ENCODE peak calls at places on chromosomes 12 and 14, in seven cellular contexts. One of them, this sample, is unnamed.

GRCh38 chr14:90383731-90384542 is 12.9 kb upstream of the CALM1 start:
- DNase-seq in cardiac fibroblast: peak; percentile 70
- DNase-seq in fibroblast of pulmonary artery: peak; percentile 54
- DNase-seq in upper lobe of right lung: peak; percentile 84
- DNase-seq in iPS-NIHi11: peak; percentile 35
- DNase-seq in posterior cingulate gyrus: peak; percentile 86
- DNase-seq in astrocyte of the spinal cord: peak; percentile 67
- DNase-seq in this sample: peak; percentile 59

GRCh38 chr14:31059152-31059924 is 33.2 kb upstream of the STRN3 start:
- DNase-seq in fibroblast of pulmonary artery: peak; percentile 93
- DNase-seq in upper lobe of right lung: no peak
- DNase-seq in iPS-NIHi11: peak; percentile 31
- DNase-seq in cardiac fibroblast: peak; percentile 91
- DNase-seq in astrocyte of the spinal cord: peak; percentile 73
- DNase-seq in posterior cingulate gyrus: no peak
- DNase-seq in this sample: no peak

GRCh38 chr12:63814146-63814774 is 30.2 kb upstream of the SRGAP1 start:
- DNase-seq in iPS-NIHi11: no peak
- DNase-seq in cardiac fibroblast: no peak
- DNase-seq in upper lobe of right lung: no peak
- DNase-seq in posterior cingulate gyrus: no peak
- DNase-seq in astrocyte of the spinal cord: peak; percentile 52
- DNase-seq in fibroblast of pulmonary artery: no peak
- DNase-seq in this sample: no peak

GRCh38 chr12:116492703-116493324 is 66.4 kb upstream of the MAP1LC3B2 start:
- DNase-seq in posterior cingulate gyrus: no peak
- DNase-seq in fibroblast of pulmonary artery: peak; percentile 78
- DNase-seq in astrocyte of the spinal cord: peak; percentile 46
- DNase-seq in cardiac fibroblast: peak; percentile 52
- DNase-seq in iPS-NIHi11: no peak
- DNase-seq in upper lobe of right lung: no peak
- DNase-seq in this sample: no peak

GRCh38 chr14:93155667-93156066 is 29.0 kb downstream of the MOAP1 start:
- DNase-seq in fibroblast of pulmonary artery: no peak
- DNase-seq in cardiac fibroblast: peak; percentile 16
- DNase-seq in astrocyte of the spinal cord: no peak
- DNase-seq in posterior cingulate gyrus: no peak
- DNase-seq in upper lobe of right lung: no peak
- DNase-seq in iPS-NIHi11: no peak
- DNase-seq in this sample: no peak

GRCh38 chr12:123142948-123143752 is 7.7 kb downstream of the PITPNM2 start:
- DNase-seq in upper lobe of right lung: peak; percentile 80
- DNase-seq in cardiac fibroblast: no peak
- DNase-seq in posterior cingulate gyrus: no peak
- DNase-seq in astrocyte of the spinal cord: peak; percentile 53
- DNase-seq in fibroblast of pulmonary artery: no peak
- DNase-seq in iPS-NIHi11: no peak
- DNase-seq in this sample: no peak

GRCh38 chr12:132541996-132542395 is 52.0 kb downstream of the FBRSL1 start:
- DNase-seq in iPS-NIHi11: no peak
- DNase-seq in fibroblast of pulmonary artery: no peak
- DNase-seq in cardiac fibroblast: no peak
- DNase-seq in posterior cingulate gyrus: no peak
- DNase-seq in astrocyte of the spinal cord: no peak
- DNase-seq in upper lobe of right lung: no peak
- DNase-seq in this sample: no peak

GRCh38 chr12:25187781-25188180 is 7.2 kb downstream of the DNAI7 start:
- DNase-seq in astrocyte of the spinal cord: peak; percentile 95
- DNase-seq in cardiac fibroblast: peak; percentile 73
- DNase-seq in iPS-NIHi11: no peak
- DNase-seq in fibroblast of pulmonary artery: peak; percentile 67
- DNase-seq in posterior cingulate gyrus: no peak
- DNase-seq in upper lobe of right lung: no peak
- DNase-seq in this sample: no peak

GRCh38 chr12:52564582-52564981 is 9.1 kb downstream of the KRT74 start:
- DNase-seq in fibroblast of pulmonary artery: no peak
- DNase-seq in iPS-NIHi11: no peak
- DNase-seq in astrocyte of the spinal cord: no peak
- DNase-seq in posterior cingulate gyrus: no peak
- DNase-seq in upper lobe of right lung: no peak
- DNase-seq in cardiac fibroblast: no peak
- DNase-seq in this sample: no peak

GRCh38 chr12:104386461-104386860 is 70.3 kb upstream of the CHST11 start:
- DNase-seq in posterior cingulate gyrus: no peak
- DNase-seq in astrocyte of the spinal cord: no peak
- DNase-seq in iPS-NIHi11: no peak
- DNase-seq in upper lobe of right lung: no peak
- DNase-seq in cardiac fibroblast: no peak
- DNase-seq in fibroblast of pulmonary artery: no peak
- DNase-seq in this sample: no peak

GRCh38 chr12:89421093-89421835 is 69.0 kb upstream of the DUSP6 start:
- DNase-seq in astrocyte of the spinal cord: no peak
- DNase-seq in upper lobe of right lung: no peak
- DNase-seq in posterior cingulate gyrus: no peak
- DNase-seq in fibroblast of pulmonary artery: no peak
- DNase-seq in cardiac fibroblast: no peak
- DNase-seq in iPS-NIHi11: no peak
- DNase-seq in this sample: no peak

GRCh38 chr14:72577521-72577920 is 316.4 kb downstream of the DPF3 start:
- DNase-seq in iPS-NIHi11: no peak
- DNase-seq in cardiac fibroblast: no peak
- DNase-seq in posterior cingulate gyrus: no peak
- DNase-seq in fibroblast of pulmonary artery: no peak
- DNase-seq in upper lobe of right lung: no peak
- DNase-seq in astrocyte of the spinal cord: no peak
- DNase-seq in this sample: no peak

GRCh38 chr12:61220337-61220736 is 1039.9 kb upstream of the USP15 start:
- DNase-seq in fibroblast of pulmonary artery: no peak
- DNase-seq in upper lobe of right lung: no peak
- DNase-seq in posterior cingulate gyrus: no peak
- DNase-seq in iPS-NIHi11: no peak
- DNase-seq in astrocyte of the spinal cord: no peak
- DNase-seq in cardiac fibroblast: no peak
- DNase-seq in this sample: no peak

GRCh38 chr14:31371651-31372050 is 48.7 kb downstream of the HEATR5A start:
- DNase-seq in posterior cingulate gyrus: no peak
- DNase-seq in fibroblast of pulmonary artery: no peak
- DNase-seq in cardiac fibroblast: no peak
- DNase-seq in astrocyte of the spinal cord: no peak
- DNase-seq in iPS-NIHi11: no peak
- DNase-seq in upper lobe of right lung: no peak
- DNase-seq in this sample: no peak

GRCh38 chr14:58788655-58789054 is 150.9 kb downstream of the DACT1 start:
- DNase-seq in cardiac fibroblast: no peak
- DNase-seq in fibroblast of pulmonary artery: no peak
- DNase-seq in posterior cingulate gyrus: no peak
- DNase-seq in upper lobe of right lung: no peak
- DNase-seq in astrocyte of the spinal cord: no peak
- DNase-seq in iPS-NIHi11: no peak
- DNase-seq in this sample: peak; percentile 46

GRCh38 chr14:92240658-92241057 is 82.3 kb upstream of the SLC24A4 start:
- DNase-seq in astrocyte of the spinal cord: no peak
- DNase-seq in posterior cingulate gyrus: no peak
- DNase-seq in iPS-NIHi11: no peak
- DNase-seq in upper lobe of right lung: no peak
- DNase-seq in fibroblast of pulmonary artery: no peak
- DNase-seq in cardiac fibroblast: no peak
- DNase-seq in this sample: no peak

GRCh38 chr14:59318908-59319307 is 130.4 kb downstream of the DAAM1 start:
- DNase-seq in astrocyte of the spinal cord: no peak
- DNase-seq in posterior cingulate gyrus: no peak
- DNase-seq in fibroblast of pulmonary artery: peak; percentile 36
- DNase-seq in upper lobe of right lung: no peak
- DNase-seq in iPS-NIHi11: no peak
- DNase-seq in cardiac fibroblast: peak; percentile 41
- DNase-seq in this sample: no peak

GRCh38 chr12:115752151-115752550 is 525.3 kb downstream of the MED13L start:
- DNase-seq in posterior cingulate gyrus: no peak
- DNase-seq in upper lobe of right lung: no peak
- DNase-seq in cardiac fibroblast: peak; percentile 44
- DNase-seq in iPS-NIHi11: no peak
- DNase-seq in astrocyte of the spinal cord: peak; percentile 55
- DNase-seq in fibroblast of pulmonary artery: peak; percentile 40
- DNase-seq in this sample: no peak

This sample was measured in cerebellum.